ENCODE peak calls at places on chromosomes 7 and 10, in six cellular contexts. C is hippocampal formation, N is psoas muscle, A is 8988T, U is lung microvascular endothelial cell, B is left cardiac atrium. X is an unnamed sample.

GRCh38 chr7:157738064-157738460 is 401.3 kb downstream of the DNAJB6 start:
- DNase-seq in N (peak), A (no peak), C (no peak), B (no peak), U (no peak), X (no peak)

GRCh38 chr7:101673951-101674350 is 44.9 kb upstream of the MYL10 start:
- DNase-seq in C (no peak), N (no peak), U (peak), B (no peak), A (peak), X (no peak)

GRCh38 chr10:10038358-10038757 is 979.3 kb upstream of the CELF2 start:
- DNase-seq in A (no peak), B (no peak), C (no peak), N (no peak), U (no peak), X (no peak)

GRCh38 chr7:70706698-70707097 is 425.2 kb upstream of the GALNT17 start:
- DNase-seq in U (no peak), N (no peak), C (no peak), A (no peak), B (no peak), X (no peak)

GRCh38 chr7:8353991-8354390 is 79.4 kb upstream of the NXPH1 start:
- DNase-seq in C (no peak), U (no peak), N (no peak), B (no peak), A (no peak), X (no peak)

GRCh38 chr10:127860632-127861031 is 32.1 kb downstream of the CLRN3 start:
- DNase-seq in B (no peak), N (no peak), C (no peak), U (no peak), A (no peak), X (no peak)

GRCh38 chr10:71347587-71348395 is 28.7 kb downstream of the SLC29A3 start:
- DNase-seq in C (no peak), B (no peak), N (no peak), A (no peak), U (no peak), X (no peak)

GRCh38 chr7:103148131-103148993 is 537 bp downstream of the NAPEPLD start:
- DNase-seq in C (no peak), N (no peak), B (no peak), A (no peak), U (peak), X (no peak)

GRCh38 chr7:81845628-81846259 is 75.9 kb upstream of the HGF start:
- DNase-seq in B (no peak), C (peak), A (no peak), U (peak), N (no peak), X (no peak)

GRCh38 chr10:88992945-88993537 is 2.4 kb downstream of the FAS start:
- DNase-seq in U (no peak), A (no peak), C (no peak), B (no peak), N (no peak), X (no peak)

GRCh38 chr10:28503114-28503513 is 29.8 kb upstream of the WAC start:
- DNase-seq in B (no peak), A (no peak), C (no peak), U (peak), N (no peak), X (peak)

GRCh38 chr7:1943933-1944618 is 274.0 kb downstream of the ELFN1 start:
- DNase-seq in N (peak), B (peak), U (no peak), C (no peak), A (no peak), X (peak)

GRCh38 chr10:132447446-132448247 is 50.6 kb downstream of the PWWP2B start:
- DNase-seq in U (no peak), B (no peak), N (no peak), A (no peak), C (no peak), X (no peak)

GRCh38 chr10:91976324-91977051 is 52.9 kb downstream of the BTAF1 start:
- DNase-seq in C (no peak), B (no peak), N (no peak), A (no peak), U (no peak), X (no peak)

GRCh38 chr7:37220664-37221063 is 228.0 kb downstream of the ELMO1 start:
- DNase-seq in A (no peak), C (no peak), U (no peak), B (no peak), N (no peak), X (no peak)

GRCh38 chr7:138029126-138029525 is 27.2 kb upstream of the CREB3L2 start:
- DNase-seq in B (no peak), N (no peak), U (no peak), A (no peak), C (no peak), X (no peak)

GRCh38 chr10:88157981-88158465 is 294.6 kb downstream of the PTEN start:
- DNase-seq in A (peak), B (no peak), N (no peak), C (no peak), U (peak), X (no peak)

GRCh38 chr7:130880668-130881067 is 146.7 kb upstream of the KLF14 start:
- DNase-seq in C (no peak), B (no peak), N (no peak), A (no peak), U (no peak), X (no peak)

GRCh38 chr10:58950618-58951017 is 225.8 kb upstream of the PHYHIPL start:
- DNase-seq in N (no peak), U (no peak), B (no peak), A (no peak), C (no peak), X (no peak)

GRCh38 chr7:117478796-117479479 is 887 bp upstream of the CFTR start:
- DNase-seq in B (no peak), N (no peak), A (no peak), C (no peak), U (no peak), X (no peak)

GRCh38 chr10:121753726-121754476 is 155.7 kb upstream of the FGFR2 start:
- DNase-seq in N (no peak), B (no peak), U (no peak), A (no peak), C (no peak), X (no peak)

GRCh38 chr10:98446656-98447221 is at the start of gene HPS1:
- DNase-seq in N (peak), C (peak), B (peak), A (peak), U (peak), X (peak)

GRCh38 chr7:30513762-30514161 is 9.1 kb upstream of the GGCT start:
- DNase-seq in C (no peak), U (no peak), A (no peak), N (no peak), B (no peak), X (no peak)

GRCh38 chr7:36310897-36311296 is 78.8 kb upstream of the ANLN start:
- DNase-seq in U (no peak), B (no peak), A (no peak), C (no peak), N (no peak), X (no peak)

GRCh38 chr10:79446451-79447020 is 1.1 kb upstream of the ZCCHC24 start:
- DNase-seq in U (peak), A (peak), N (peak), C (no peak), B (peak), X (peak)

GRCh38 chr7:5143935-5144903 is 45.8 kb upstream of the WIPI2 start:
- DNase-seq in C (no peak), B (peak), A (no peak), U (peak), N (no peak), X (no peak)

GRCh38 chr7:5517057-5517456 is 93.4 kb upstream of the TNRC18 start:
- DNase-seq in U (no peak), N (no peak), C (no peak), A (no peak), B (no peak), X (no peak)